ENCODE peak calls at places on chromosome 20, in six cellular contexts. Z, I, H, T, S and C are unnamed samples.
A peak's percentile ranks its signal among the peaks of the same experiment; 100 is the strongest.

GRCh38 chr20:33172781-33173180 is 4.8 kb downstream of the BPIFA2 start:
- DNase-seq in Z (no peak), I (no peak), T (no peak), S (no peak), H (no peak), C (no peak)

GRCh38 chr20:37356961-37357371 is 11.0 kb downstream of the SRC start:
- DNase-seq in Z (no peak), I (peak; percentile 64), H (no peak), T (no peak), S (no peak), C (no peak)

GRCh38 chr20:10635476-10636208 is 38.2 kb downstream of the JAG1 start:
- DNase-seq in T (no peak), H (no peak), Z (no peak), S (no peak), I (no peak), C (no peak)

GRCh38 chr20:63167918-63168520 is 47.9 kb downstream of the YTHDF1 start:
- DNase-seq in T (no peak), H (no peak), Z (no peak), S (no peak), I (no peak), C (no peak)

GRCh38 chr20:17543531-17543961 is 12.4 kb upstream of the BFSP1 start:
- DNase-seq in S (no peak), I (no peak), T (no peak), Z (no peak), H (no peak), C (no peak)

GRCh38 chr20:39752235-39752876 is 790.2 kb downstream of the DHX35 start:
- DNase-seq in T (no peak), H (no peak), S (no peak), I (no peak), Z (no peak), C (no peak)

GRCh38 chr20:53138454-53139291 is 166.5 kb downstream of the TSHZ2 start:
- DNase-seq in T (no peak), Z (no peak), H (no peak), I (no peak), S (no peak), C (no peak)

GRCh38 chr20:52103469-52103910 is 88.1 kb downstream of the ZFP64 start:
- DNase-seq in S (no peak), T (peak; percentile 58), Z (no peak), I (no peak), H (peak; percentile 16), C (no peak)

GRCh38 chr20:50788045-50788867 is 6.6 kb upstream of the BCAS4 start:
- DNase-seq in Z (peak; percentile 69), H (no peak), I (peak; percentile 69), S (no peak), T (no peak), C (no peak)

GRCh38 chr20:41837669-41838224 is 219.6 kb upstream of the CHD6 start:
- DNase-seq in T (no peak), Z (no peak), S (no peak), I (no peak), H (no peak), C (no peak)

GRCh38 chr20:12090920-12091319 is 173.2 kb downstream of the BTBD3 start:
- DNase-seq in S (no peak), Z (no peak), H (no peak), I (no peak), T (no peak), C (no peak)

GRCh38 chr20:36959242-36959641 is 7.7 kb upstream of the SAMHD1 start:
- DNase-seq in T (no peak), I (no peak), H (no peak), Z (no peak), S (no peak), C (no peak)

GRCh38 chr20:6122111-6122872 is 538 bp downstream of the FERMT1 start:
- DNase-seq in I (no peak), Z (peak; percentile 14), H (peak; percentile 1), T (no peak), S (no peak), C (no peak)

GRCh38 chr20:53847843-53848185 is 222.6 kb downstream of the BCAS1 start:
- DNase-seq in I (no peak), T (no peak), H (no peak), S (no peak), Z (no peak), C (no peak)

GRCh38 chr20:41889125-41889870 is 271.1 kb upstream of the CHD6 start:
- DNase-seq in I (no peak), S (no peak), Z (no peak), H (no peak), T (no peak), C (peak; percentile 45)

GRCh38 chr20:50395258-50395729 is 114.9 kb upstream of the PTPN1 start:
- DNase-seq in H (no peak), Z (peak; percentile 53), S (no peak), T (no peak), I (peak; percentile 94), C (no peak)

GRCh38 chr20:63792866-63793265 is 38.2 kb downstream of the ZBTB46 start:
- DNase-seq in T (no peak), I (no peak), H (no peak), S (no peak), Z (no peak), C (no peak)

GRCh38 chr20:57695940-57696339 is 13.9 kb downstream of the PMEPA1 start:
- DNase-seq in T (no peak), S (no peak), Z (no peak), H (no peak), I (no peak), C (no peak)

GRCh38 chr20:12241065-12241464 is 323.4 kb downstream of the BTBD3 start:
- DNase-seq in Z (no peak), S (no peak), I (no peak), T (no peak), H (no peak), C (no peak)

GRCh38 chr20:41617059-41617921 is 887 bp downstream of the CHD6 start:
- DNase-seq in H (peak; percentile 42), S (peak; percentile 13), Z (peak; percentile 26), T (peak; percentile 69), I (peak; percentile 66), C (no peak)

GRCh38 chr20:37649017-37649416 is 44.8 kb upstream of the CTNNBL1 start:
- DNase-seq in I (no peak), H (no peak), Z (peak; percentile 33), S (no peak), T (no peak), C (no peak)

GRCh38 chr20:24406761-24407550 is 62.5 kb upstream of the SYNDIG1 start:
- DNase-seq in T (no peak), I (no peak), H (no peak), Z (no peak), S (no peak), C (no peak)

GRCh38 chr20:47670913-47671312 is 114.4 kb downstream of the SULF2 start:
- DNase-seq in H (no peak), Z (no peak), T (no peak), S (no peak), I (no peak), C (no peak)

GRCh38 chr20:25321262-25321831 is 69.3 kb downstream of the ABHD12 start:
- DNase-seq in S (no peak), I (peak; percentile 44), Z (no peak), T (peak; percentile 49), H (no peak), C (no peak)